ENCODE peak calls at places on chromosomes 2 and 18, in six cellular contexts. R is IMR-90, X is left lobe of liver, K is NCI-H1105, F is H54, C is HTR-8/SVneo. O is an unnamed sample.

GRCh38 chr2:238320648-238321281 is 447 bp downstream of the TRAF3IP1 start:
- DNase-seq in R (peak), X (peak), K (no peak), F (no peak), C (peak), O (no peak)

GRCh38 chr18:44537521-44537920 is 143.2 kb upstream of the SETBP1 start:
- DNase-seq in R (peak), X (no peak), K (no peak), F (no peak), C (peak), O (peak)

GRCh38 chr2:204645018-204645775 is 99.9 kb downstream of the PARD3B start:
- DNase-seq in R (peak), X (no peak), K (no peak), F (no peak), C (no peak), O (peak)

GRCh38 chr2:170812716-170813585 is 3.7 kb upstream of the GAD1 start:
- DNase-seq in R (peak), X (no peak), K (peak), F (peak), C (peak), O (peak)

GRCh38 chr2:138652378-138652777 is 127.8 kb downstream of the NXPH2 start:
- DNase-seq in R (no peak), X (no peak), K (no peak), F (no peak), C (no peak), O (no peak)

GRCh38 chr2:30410217-30410616 is 36.8 kb upstream of the LCLAT1 start:
- DNase-seq in R (peak), X (no peak), K (no peak), F (no peak), C (no peak), O (peak)

GRCh38 chr2:231397011-231397927 is 1.8 kb downstream of the B3GNT7 start:
- DNase-seq in R (no peak), X (no peak), K (no peak), F (no peak), C (no peak), O (no peak)

GRCh38 chr2:217958206-217958888 is 44.4 kb downstream of the TNS1 start:
- DNase-seq in R (no peak), X (no peak), K (no peak), F (no peak), C (no peak), O (no peak)

GRCh38 chr2:238462782-238463396 is 36.2 kb downstream of the ASB1 start:
- DNase-seq in R (peak), X (no peak), K (peak), F (peak), C (peak), O (peak)

GRCh38 chr2:85723707-85724360 is 29.7 kb downstream of the GNLY start:
- DNase-seq in R (peak), X (no peak), K (no peak), F (no peak), C (no peak), O (no peak)

GRCh38 chr2:136247204-136247990 is 129.4 kb upstream of the CXCR4 start:
- DNase-seq in R (no peak), X (no peak), K (no peak), F (no peak), C (no peak), O (peak)

GRCh38 chr18:9594782-9595181 is 19.6 kb downstream of the PPP4R1 start:
- DNase-seq in R (peak), X (no peak), K (no peak), F (no peak), C (no peak), O (no peak)

GRCh38 chr18:61348230-61348629 is 15.0 kb downstream of the CDH20 start:
- DNase-seq in R (no peak), X (no peak), K (no peak), F (no peak), C (no peak), O (no peak)

GRCh38 chr2:127887452-127888219 is 1.9 kb upstream of the AMMECR1L start:
- DNase-seq in R (no peak), X (no peak), K (no peak), F (no peak), C (no peak), O (peak)

GRCh38 chr2:20584637-20585321 is 66.1 kb downstream of the HS1BP3 start:
- DNase-seq in R (peak), X (no peak), K (no peak), F (peak), C (peak), O (peak)

GRCh38 chr2:222160944-222161343 is 137.9 kb downstream of the PAX3 start:
- DNase-seq in R (no peak), X (no peak), K (no peak), F (no peak), C (no peak), O (no peak)

GRCh38 chr2:200747668-200748618 is 63.8 kb upstream of the BZW1 start:
- DNase-seq in R (peak), X (peak), K (no peak), F (no peak), C (peak), O (peak)

GRCh38 chr2:45626387-45627010 is 15.4 kb upstream of the SRBD1 start:
- DNase-seq in R (no peak), X (no peak), K (no peak), F (no peak), C (no peak), O (no peak)

GRCh38 chr2:66240284-66240683 is 194.6 kb upstream of the MEIS1 start:
- DNase-seq in R (no peak), X (no peak), K (no peak), F (no peak), C (no peak), O (peak)

GRCh38 chr2:35410431-35411061 is 945.0 kb upstream of the CRIM1 start:
- DNase-seq in R (peak), X (peak), K (peak), F (no peak), C (peak), O (peak)

GRCh38 chr2:54402350-54402749 is 53.8 kb upstream of the SPTBN1 start:
- DNase-seq in R (peak), X (no peak), K (no peak), F (peak), C (peak), O (peak)

GRCh38 chr2:239544846-239545465 is 144.1 kb upstream of the HDAC4 start:
- DNase-seq in R (no peak), X (no peak), K (no peak), F (no peak), C (no peak), O (no peak)

GRCh38 chr18:77061291-77061945 is 71.2 kb downstream of the MBP start:
- DNase-seq in R (peak), X (peak), K (no peak), F (no peak), C (no peak), O (peak)

GRCh38 chr2:56680971-56681631 is 497.3 kb downstream of the CCDC85A start:
- DNase-seq in R (peak), X (no peak), K (no peak), F (no peak), C (peak), O (peak)

O was measured in astrocyte of the spinal cord.